ENCODE peak calls at places on chromosomes 4 and X, in seven cellular contexts. F, I, P, A, M, V and E are unnamed samples.

GRCh38 chrX:134753185-134754008 is 95.1 kb upstream of the PLAC1 start:
- DNase-seq in F (no peak), I (no peak), P (no peak), A (peak; percentile 62), M (no peak), V (no peak), E (no peak)

GRCh38 chr4:147731611-147732515 is at the start of gene ARHGAP10:
- DNase-seq in F (peak; percentile 77), I (peak; percentile 49), P (peak; percentile 57), A (peak; percentile 95), M (peak; percentile 54), V (peak; percentile 35), E (peak; percentile 28)

GRCh38 chr4:47744253-47744652 is 93.6 kb downstream of the CORIN start:
- DNase-seq in F (no peak), I (no peak), P (peak; percentile 6), A (no peak), M (no peak), V (no peak), E (no peak)

GRCh38 chrX:93591398-93591797 is 82.0 kb downstream of the NAP1L3 start:
- DNase-seq in F (no peak), I (no peak), P (no peak), A (no peak), M (no peak), V (no peak), E (no peak)

GRCh38 chr4:54971474-54971950 is 153.9 kb downstream of the KDR start:
- DNase-seq in F (peak; percentile 58), I (peak; percentile 4), P (peak; percentile 15), A (peak; percentile 74), M (no peak), V (no peak), E (no peak)

GRCh38 chrX:119391279-119391678 is 7.9 kb upstream of the SLC25A43 start:
- DNase-seq in F (no peak), I (no peak), P (peak; percentile 47), A (peak; percentile 60), M (no peak), V (no peak), E (no peak)

GRCh38 chrX:16771483-16772398 is 14.5 kb upstream of the TXLNG start:
- DNase-seq in F (peak; percentile 1), I (peak; percentile 39), P (peak; percentile 50), A (peak; percentile 52), M (no peak), V (no peak), E (peak; percentile 4)

GRCh38 chr4:130053723-130054122 is 957.8 kb downstream of the C4orf33 start:
- DNase-seq in F (no peak), I (no peak), P (no peak), A (no peak), M (no peak), V (no peak), E (no peak)

GRCh38 chrX:32524385-32524784 is 687.0 kb downstream of the DMD start:
- DNase-seq in F (no peak), I (no peak), P (no peak), A (no peak), M (no peak), V (no peak), E (no peak)

GRCh38 chrX:17744896-17745523 is 7.7 kb downstream of the SCML1 start:
- DNase-seq in F (peak; percentile 0), I (no peak), P (no peak), A (peak; percentile 34), M (no peak), V (no peak), E (no peak)

GRCh38 chr4:140395668-140396067 is 22.2 kb downstream of the SCOC start:
- DNase-seq in F (no peak), I (no peak), P (no peak), A (no peak), M (no peak), V (no peak), E (no peak)

GRCh38 chr4:89800527-89801103 is 36.3 kb downstream of the SNCA start:
- DNase-seq in F (no peak), I (no peak), P (peak; percentile 14), A (peak; percentile 19), M (no peak), V (no peak), E (no peak)

GRCh38 chr4:185838514-185839203 is 26.7 kb upstream of the SORBS2 start:
- DNase-seq in F (no peak), I (no peak), P (no peak), A (peak; percentile 10), M (no peak), V (no peak), E (no peak)

GRCh38 chr4:112170451-112170993 is 25.3 kb downstream of the FAM241A start:
- DNase-seq in F (peak; percentile 40), I (peak; percentile 36), P (peak; percentile 17), A (peak; percentile 96), M (no peak), V (no peak), E (no peak)

GRCh38 chr4:106371166-106371565 is 2.6 kb upstream of the GIMD1 start:
- DNase-seq in F (no peak), I (no peak), P (no peak), A (peak; percentile 63), M (no peak), V (no peak), E (no peak)

GRCh38 chr4:87073570-87074470 is 139.0 kb downstream of the AFF1 start:
- DNase-seq in F (no peak), I (no peak), P (no peak), A (no peak), M (peak; percentile 20), V (peak; percentile 63), E (peak; percentile 43)

GRCh38 chr4:179307297-179308136 is 1865.3 kb upstream of the AGA start:
- DNase-seq in F (peak; percentile 18), I (peak; percentile 13), P (peak; percentile 55), A (peak; percentile 2), M (no peak), V (no peak), E (no peak)

GRCh38 chrX:46573896-46574336 is 351 bp downstream of the CHST7 start:
- DNase-seq in F (peak; percentile 21), I (no peak), P (peak; percentile 70), A (peak; percentile 73), M (peak; percentile 77), V (peak; percentile 47), E (peak; percentile 41)

GRCh38 chrX:72309297-72310071 is 3.8 kb upstream of the CITED1 start:
- DNase-seq in F (no peak), I (no peak), P (no peak), A (no peak), M (no peak), V (no peak), E (no peak)

GRCh38 chr4:108650212-108651067 is at the start of gene OSTC:
- DNase-seq in F (peak; percentile 97), I (peak; percentile 93), P (peak; percentile 88), A (peak; percentile 98), M (peak; percentile 90), V (peak; percentile 97), E (peak; percentile 85)

GRCh38 chrX:150648296-150648940 is 44.8 kb upstream of the MTMR1 start:
- DNase-seq in F (no peak), I (no peak), P (no peak), A (no peak), M (no peak), V (no peak), E (no peak)

GRCh38 chr4:106541253-106541652 is 172.7 kb upstream of the GIMD1 start:
- DNase-seq in F (peak; percentile 42), I (no peak), P (no peak), A (peak; percentile 64), M (no peak), V (no peak), E (no peak)

GRCh38 chr4:155339999-155340398 is 36.8 kb downstream of the MAP9 start:
- DNase-seq in F (no peak), I (no peak), P (no peak), A (no peak), M (no peak), V (no peak), E (no peak)

GRCh38 chr4:186725422-186726149 is 1.9 kb upstream of the FAT1 start:
- DNase-seq in F (peak; percentile 77), I (peak; percentile 70), P (peak; percentile 83), A (peak; percentile 95), M (no peak), V (peak; percentile 63), E (no peak)

GRCh38 chrX:149152941-149153340 is 352.2 kb downstream of the IDS start:
- DNase-seq in F (no peak), I (no peak), P (no peak), A (no peak), M (no peak), V (no peak), E (no peak)

GRCh38 chr4:126028871-126029270 is 714.1 kb downstream of the FAT4 start:
- DNase-seq in F (no peak), I (peak; percentile 59), P (no peak), A (no peak), M (no peak), V (no peak), E (no peak)

GRCh38 chrX:43949669-43950068 is 23.5 kb downstream of the NDP start:
- DNase-seq in F (no peak), I (no peak), P (peak; percentile 40), A (peak; percentile 24), M (peak; percentile 6), V (peak; percentile 52), E (no peak)

GRCh38 chr4:89064848-89065247 is 7.9 kb upstream of the FAM13A start:
- DNase-seq in F (no peak), I (no peak), P (no peak), A (peak; percentile 46), M (no peak), V (no peak), E (no peak)

GRCh38 chr4:107863850-107864371 is 39.2 kb downstream of the SGMS2 start:
- DNase-seq in F (no peak), I (no peak), P (peak; percentile 45), A (peak; percentile 54), M (no peak), V (peak; percentile 45), E (no peak)

GRCh38 chr4:137881641-137882040 is 349.3 kb upstream of the PCDH18 start:
- DNase-seq in F (no peak), I (no peak), P (no peak), A (no peak), M (no peak), V (no peak), E (no peak)

GRCh38 chr4:165461176-165461835 is 82.5 kb downstream of the CPE start:
- DNase-seq in F (no peak), I (peak; percentile 61), P (no peak), A (peak; percentile 49), M (no peak), V (no peak), E (no peak)

GRCh38 chr4:8380511-8381415 is 59.8 kb downstream of the ACOX3 start:
- DNase-seq in F (no peak), I (no peak), P (no peak), A (no peak), M (no peak), V (peak; percentile 14), E (no peak)